ENCODE peak calls at places on chromosomes 13 and 19, in eight cellular contexts. O, M, Q, J, Y, G, P and S are unnamed samples.

GRCh38 chr13:34939771-34940170 is 2.3 kb upstream of the NBEA start:
- DNase-seq in Y (no peak), J (no peak), M (no peak), G (no peak), Q (no peak), O (no peak), P (no peak), S (no peak)

GRCh38 chr13:34894756-34895155 is 47.3 kb upstream of the NBEA start:
- DNase-seq in P (no peak), M (no peak), Q (no peak), G (no peak), O (no peak), J (no peak), Y (no peak), S (no peak)

GRCh38 chr13:107209811-107210210 is 641.9 kb upstream of the ARGLU1 start:
- DNase-seq in M (no peak), Q (no peak), O (no peak), Y (no peak), J (no peak), P (no peak), G (no peak), S (no peak)

GRCh38 chr13:41678320-41678719 is 221.0 kb downstream of the RGCC start:
- DNase-seq in O (no peak), J (no peak), G (no peak), Y (no peak), P (no peak), Q (no peak), M (no peak), S (no peak)

GRCh38 chr19:12838182-12838890 is at the start of gene MAST1:
- DNase-seq in Y (peak; percentile 34), O (peak; percentile 50), M (no peak), G (peak; percentile 51), Q (peak; percentile 30), P (peak; percentile 91), J (peak; percentile 85), S (peak; percentile 36)

GRCh38 chr19:50646074-50646807 is 3.0 kb upstream of the C19orf81 start:
- DNase-seq in Q (no peak), G (no peak), P (no peak), J (no peak), Y (no peak), M (no peak), O (no peak), S (no peak)

GRCh38 chr13:112952759-112953541 is 16.1 kb upstream of the MCF2L start:
- DNase-seq in Y (no peak), P (no peak), M (peak; percentile 33), J (no peak), G (no peak), O (peak; percentile 24), Q (no peak), S (no peak)

GRCh38 chr13:31200636-31200970 is 828 bp downstream of the B3GLCT start:
- DNase-seq in O (peak; percentile 50), Y (peak; percentile 30), Q (no peak), M (peak; percentile 72), G (peak; percentile 53), J (peak; percentile 56), P (peak; percentile 69), S (no peak)

GRCh38 chr19:39599116-39599515 is 3.2 kb upstream of the LGALS13 start:
- DNase-seq in P (peak; percentile 77), M (no peak), O (no peak), J (no peak), Q (no peak), Y (peak; percentile 7), G (peak; percentile 42), S (no peak)